ENCODE peak calls at places on chromosome 19, in eight cellular contexts. One of them, this sample, is unnamed. For H3K79me2, the result is how much of the 10 kb centered on the place peaks cover.

GRCh38 chr19:7382694-7383093 is 34.0 kb downstream of the ARHGEF18 start:
- DNase-seq in H9: peak
- DNase-seq in OCI-LY7: no peak
- DNase-seq in neural progenitor cell: peak
- DNase-seq in GM23338: no peak
- DNase-seq in Karpas-422: no peak
- DNase-seq in H1: no peak
- DNase-seq in K562: peak
- DNase-seq in this sample: no peak

GRCh38 chr19:49676136-49676689 is 858 bp upstream of the PRMT1 start:
- DNase-seq in H9: peak
- DNase-seq in OCI-LY7: peak
- DNase-seq in neural progenitor cell: peak
- DNase-seq in GM23338: peak
- DNase-seq in Karpas-422: peak
- DNase-seq in H1: peak
- DNase-seq in K562: peak
- DNase-seq in this sample: peak

GRCh38 chr19:48683349-48683748 is 10.5 kb upstream of the NTN5 start:
- DNase-seq in H9: no peak
- DNase-seq in OCI-LY7: peak
- DNase-seq in neural progenitor cell: no peak
- DNase-seq in GM23338: no peak
- DNase-seq in Karpas-422: no peak
- DNase-seq in H1: no peak
- DNase-seq in K562: no peak
- DNase-seq in this sample: peak

GRCh38 chr19:1470864-1471513 is 8.0 kb downstream of the C19orf25 start:
- DNase-seq in H9: peak
- DNase-seq in OCI-LY7: no peak
- DNase-seq in neural progenitor cell: peak
- DNase-seq in GM23338: peak
- DNase-seq in Karpas-422: no peak
- DNase-seq in H1: no peak
- DNase-seq in K562: no peak
- DNase-seq in this sample: no peak

GRCh38 chr19:47641891-47642485 is 33.1 kb downstream of the BICRA start:
- DNase-seq in H9: no peak
- DNase-seq in OCI-LY7: no peak
- DNase-seq in neural progenitor cell: no peak
- DNase-seq in GM23338: no peak
- DNase-seq in Karpas-422: no peak
- DNase-seq in H1: no peak
- DNase-seq in K562: no peak
- DNase-seq in this sample: no peak

GRCh38 chr19:3034194-3034844 is 5.2 kb upstream of the TLE2 start:
- DNase-seq in H9: no peak
- DNase-seq in OCI-LY7: no peak
- DNase-seq in neural progenitor cell: peak
- DNase-seq in GM23338: no peak
- DNase-seq in Karpas-422: no peak
- DNase-seq in H1: no peak
- DNase-seq in K562: peak
- DNase-seq in this sample: peak

GRCh38 chr19:2867025-2867991 is at the start of gene ZNF556:
- DNase-seq in H9: no peak
- DNase-seq in OCI-LY7: peak
- DNase-seq in neural progenitor cell: no peak
- DNase-seq in GM23338: peak
- DNase-seq in Karpas-422: peak
- DNase-seq in H1: no peak
- DNase-seq in K562: peak
- DNase-seq in this sample: no peak

GRCh38 chr19:50925734-50926133 is 14.5 kb upstream of the KLK4 start:
- DNase-seq in H9: no peak
- DNase-seq in OCI-LY7: no peak
- DNase-seq in neural progenitor cell: no peak
- DNase-seq in GM23338: no peak
- DNase-seq in Karpas-422: no peak
- DNase-seq in H1: no peak
- DNase-seq in K562: no peak
- DNase-seq in this sample: no peak

GRCh38 chr19:12936582-12936981 is 1.8 kb upstream of the CALR start:
- DNase-seq in H9: no peak
- DNase-seq in OCI-LY7: peak
- DNase-seq in neural progenitor cell: no peak
- DNase-seq in GM23338: no peak
- DNase-seq in Karpas-422: no peak
- DNase-seq in H1: no peak
- DNase-seq in K562: no peak
- DNase-seq in this sample: no peak
- H3K79me2 ChIP-seq in H9: under half
- H3K79me2 ChIP-seq in OCI-LY7: half or more
- H3K79me2 ChIP-seq in neural progenitor cell: half or more
- H3K79me2 ChIP-seq in GM23338: under half
- H3K79me2 ChIP-seq in Karpas-422: under half
- H3K79me2 ChIP-seq in H1: under half
- H3K79me2 ChIP-seq in K562: half or more
- H3K79me2 ChIP-seq in this sample: under half

GRCh38 chr19:19615086-19615485 is 3.4 kb downstream of the PBX4 start:
- DNase-seq in H9: no peak
- DNase-seq in OCI-LY7: no peak
- DNase-seq in neural progenitor cell: no peak
- DNase-seq in GM23338: no peak
- DNase-seq in Karpas-422: no peak
- DNase-seq in H1: no peak
- DNase-seq in K562: no peak
- DNase-seq in this sample: peak

GRCh38 chr19:19623383-19623782 is 4.6 kb downstream of the LPAR2 start:
- DNase-seq in H9: no peak
- DNase-seq in OCI-LY7: no peak
- DNase-seq in neural progenitor cell: no peak
- DNase-seq in GM23338: no peak
- DNase-seq in Karpas-422: no peak
- DNase-seq in H1: no peak
- DNase-seq in K562: peak
- DNase-seq in this sample: no peak

GRCh38 chr19:19618384-19619051 is at the start of gene PBX4:
- DNase-seq in H9: peak
- DNase-seq in OCI-LY7: peak
- DNase-seq in neural progenitor cell: peak
- DNase-seq in GM23338: peak
- DNase-seq in Karpas-422: peak
- DNase-seq in H1: peak
- DNase-seq in K562: peak
- DNase-seq in this sample: peak

GRCh38 chr19:19619849-19620210 is 1.3 kb upstream of the PBX4 start:
- DNase-seq in H9: no peak
- DNase-seq in OCI-LY7: no peak
- DNase-seq in neural progenitor cell: no peak
- DNase-seq in GM23338: no peak
- DNase-seq in Karpas-422: no peak
- DNase-seq in H1: no peak
- DNase-seq in K562: no peak
- DNase-seq in this sample: no peak

DNA sequence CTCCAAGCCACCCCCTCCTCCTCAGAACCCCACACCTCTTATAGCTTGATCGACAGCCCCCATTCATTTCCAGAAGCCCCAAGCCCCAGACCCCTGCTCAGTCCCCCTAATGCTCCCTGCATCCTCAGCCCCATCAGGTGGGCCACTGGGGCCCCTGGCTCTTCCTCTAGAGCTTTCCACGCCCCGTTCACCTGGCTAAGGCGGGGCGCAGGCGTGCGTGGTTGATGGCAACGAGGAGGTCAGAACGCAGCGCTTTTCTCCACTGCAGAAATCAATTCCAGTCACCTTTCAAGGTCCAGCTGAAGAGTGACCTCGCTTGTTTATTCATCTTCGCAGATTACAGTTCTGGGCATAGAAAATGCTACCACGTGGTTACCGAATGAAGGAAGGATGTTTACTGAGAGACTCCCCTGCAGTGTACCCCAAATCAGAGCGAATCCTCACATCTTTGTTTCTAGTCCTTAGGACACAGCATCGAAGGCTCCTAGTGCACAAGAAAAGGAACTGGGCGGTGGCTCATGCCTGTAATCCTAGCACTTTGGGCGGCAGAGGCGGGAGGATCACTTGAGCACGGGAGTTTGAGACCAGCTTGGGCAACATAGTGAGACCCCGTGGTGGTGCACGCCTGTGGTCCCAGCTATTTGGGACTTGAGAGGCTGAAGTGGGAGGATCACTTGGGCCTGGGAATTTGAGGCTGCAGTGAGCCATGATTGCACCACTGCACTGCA is 798 bp upstream of the PBX4 start:
- DNase-seq in H9: no peak
- DNase-seq in OCI-LY7: no peak
- DNase-seq in neural progenitor cell: no peak
- DNase-seq in GM23338: peak
- DNase-seq in Karpas-422: no peak
- DNase-seq in H1: no peak
- DNase-seq in K562: no peak
- DNase-seq in this sample: no peak
- H3K4me2 ChIP-seq in H9: peak
- H3K4me2 ChIP-seq in OCI-LY7: peak
- H3K4me2 ChIP-seq in neural progenitor cell: peak
- H3K4me2 ChIP-seq in GM23338: peak
- H3K4me2 ChIP-seq in Karpas-422: peak
- H3K4me2 ChIP-seq in H1: peak
- H3K4me2 ChIP-seq in K562: peak
- H3K4me2 ChIP-seq in this sample: peak

GRCh38 chr19:20044663-20045062 is 5.4 kb upstream of the ZNF682 start:
- DNase-seq in H9: no peak
- DNase-seq in OCI-LY7: no peak
- DNase-seq in neural progenitor cell: no peak
- DNase-seq in GM23338: no peak
- DNase-seq in Karpas-422: no peak
- DNase-seq in H1: no peak
- DNase-seq in K562: no peak
- DNase-seq in this sample: no peak

GRCh38 chr19:20038358-20039202 is 725 bp downstream of the ZNF682 start:
- DNase-seq in H9: no peak
- DNase-seq in OCI-LY7: peak
- DNase-seq in neural progenitor cell: no peak
- DNase-seq in GM23338: no peak
- DNase-seq in Karpas-422: peak
- DNase-seq in H1: no peak
- DNase-seq in K562: no peak
- DNase-seq in this sample: no peak

GRCh38 chr19:20035935-20036334 is 3.4 kb downstream of the ZNF682 start:
- DNase-seq in H9: no peak
- DNase-seq in OCI-LY7: no peak
- DNase-seq in neural progenitor cell: no peak
- DNase-seq in GM23338: no peak
- DNase-seq in Karpas-422: no peak
- DNase-seq in H1: no peak
- DNase-seq in K562: no peak
- DNase-seq in this sample: no peak

DNA sequence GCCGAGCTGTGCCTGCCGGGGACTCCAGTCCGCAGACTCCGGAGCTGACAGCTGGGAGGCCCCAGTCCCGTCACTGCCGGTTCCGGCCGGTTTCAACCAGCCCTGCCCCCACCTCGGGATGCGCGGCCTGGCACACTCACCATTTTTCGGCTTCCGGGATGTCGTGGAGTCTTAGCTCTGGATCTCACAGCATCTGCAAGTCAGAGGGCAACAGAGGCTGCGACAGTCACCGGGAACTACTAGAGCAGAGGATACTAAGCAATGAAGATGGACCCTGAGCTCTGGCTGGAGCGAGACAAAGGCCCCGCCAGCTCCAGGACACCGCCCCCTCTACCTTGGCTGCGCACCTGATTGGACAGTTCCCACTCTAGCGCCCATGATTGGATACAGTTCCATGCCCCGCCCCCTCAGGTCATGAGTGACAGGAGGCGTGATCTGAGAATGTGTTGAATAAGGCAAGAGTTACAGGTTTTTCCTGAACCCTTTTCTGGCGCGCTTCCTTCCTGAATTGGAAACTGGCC is at the start of gene ZNF682:
- DNase-seq in H9: peak
- DNase-seq in OCI-LY7: peak
- DNase-seq in neural progenitor cell: peak
- DNase-seq in GM23338: peak
- DNase-seq in Karpas-422: peak
- DNase-seq in H1: peak
- DNase-seq in K562: peak
- DNase-seq in this sample: peak
- H2AFZ ChIP-seq in H9: no peak
- H2AFZ ChIP-seq in OCI-LY7: peak
- H2AFZ ChIP-seq in neural progenitor cell: peak
- H2AFZ ChIP-seq in GM23338: peak
- H2AFZ ChIP-seq in Karpas-422: peak
- H2AFZ ChIP-seq in H1: peak
- H2AFZ ChIP-seq in K562: no peak
- H2AFZ ChIP-seq in this sample: peak

GRCh38 chr19:29966594-29967249 is 24.7 kb downstream of the URI1 start:
- DNase-seq in H9: no peak
- DNase-seq in OCI-LY7: peak
- DNase-seq in neural progenitor cell: no peak
- DNase-seq in GM23338: peak
- DNase-seq in Karpas-422: peak
- DNase-seq in H1: no peak
- DNase-seq in K562: no peak
- DNase-seq in this sample: peak

GRCh38 chr19:29965529-29965928 is 23.5 kb downstream of the URI1 start:
- DNase-seq in H9: no peak
- DNase-seq in OCI-LY7: no peak
- DNase-seq in neural progenitor cell: no peak
- DNase-seq in GM23338: no peak
- DNase-seq in Karpas-422: no peak
- DNase-seq in H1: no peak
- DNase-seq in K562: no peak
- DNase-seq in this sample: peak

GRCh38 chr19:29969891-29970290 is 27.9 kb downstream of the URI1 start:
- DNase-seq in H9: no peak
- DNase-seq in OCI-LY7: no peak
- DNase-seq in neural progenitor cell: no peak
- DNase-seq in GM23338: no peak
- DNase-seq in Karpas-422: no peak
- DNase-seq in H1: no peak
- DNase-seq in K562: no peak
- DNase-seq in this sample: no peak

GRCh38 chr19:29971002-29971401 is 29.0 kb downstream of the URI1 start:
- DNase-seq in H9: no peak
- DNase-seq in OCI-LY7: no peak
- DNase-seq in neural progenitor cell: no peak
- DNase-seq in GM23338: no peak
- DNase-seq in Karpas-422: no peak
- DNase-seq in H1: no peak
- DNase-seq in K562: no peak
- DNase-seq in this sample: no peak

DNA sequence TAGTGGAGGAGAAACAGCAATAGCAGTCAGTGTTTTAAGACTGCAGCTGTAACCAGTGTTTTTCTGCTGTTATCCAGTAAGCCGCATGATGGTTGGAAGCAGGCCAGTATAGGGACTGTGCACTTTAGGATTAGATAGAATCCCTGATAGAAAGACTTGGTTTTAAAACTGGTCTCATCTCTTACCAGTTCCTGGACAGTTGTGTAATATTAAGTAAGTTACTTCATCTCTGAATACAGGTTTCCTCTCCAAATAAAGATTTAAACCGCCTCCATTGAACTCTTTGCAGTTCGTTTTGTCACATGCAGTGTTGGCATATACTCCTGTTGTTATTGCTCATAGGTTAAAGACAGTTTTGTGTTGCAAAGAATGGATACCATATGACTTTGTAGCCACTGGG is 25.6 kb downstream of the URI1 start:
- DNase-seq in H9: no peak
- DNase-seq in OCI-LY7: no peak
- DNase-seq in neural progenitor cell: no peak
- DNase-seq in GM23338: no peak
- DNase-seq in Karpas-422: no peak
- DNase-seq in H1: no peak
- DNase-seq in K562: peak
- DNase-seq in this sample: peak
- H3K79me2 ChIP-seq in H9: under half
- H3K79me2 ChIP-seq in OCI-LY7: half or more
- H3K79me2 ChIP-seq in neural progenitor cell: half or more
- H3K79me2 ChIP-seq in GM23338: half or more
- H3K79me2 ChIP-seq in Karpas-422: half or more
- H3K79me2 ChIP-seq in H1: half or more
- H3K79me2 ChIP-seq in K562: half or more
- H3K79me2 ChIP-seq in this sample: half or more